ENCODE peak calls at places on chromosome 6, in six cellular contexts. U, R, X, I, C and O are unnamed samples.

GRCh38 chr6:147738516-147739187 is 230.2 kb downstream of the SAMD5 start:
- DNase-seq in R (no peak), U (no peak), X (peak; percentile 23), C (no peak), I (no peak), O (peak; percentile 2)

GRCh38 chr6:118982256-118982911 is 47.4 kb upstream of the MCM9 start:
- DNase-seq in I (no peak), U (no peak), X (no peak), C (no peak), R (no peak), O (no peak)

GRCh38 chr6:151652338-151652737 is 155.1 kb upstream of the ESR1 start:
- DNase-seq in I (no peak), X (no peak), R (no peak), C (peak; percentile 60), U (no peak), O (no peak)

GRCh38 chr6:12973302-12973865 is 256.8 kb downstream of the PHACTR1 start:
- DNase-seq in X (no peak), I (no peak), U (peak; percentile 42), R (no peak), C (no peak), O (no peak)

GRCh38 chr6:30075987-30076311 is 380 bp upstream of the RNF39 start:
- DNase-seq in X (no peak), I (no peak), U (no peak), C (no peak), R (no peak), O (no peak)

GRCh38 chr6:20861479-20861878 is 327.2 kb downstream of the CDKAL1 start:
- DNase-seq in I (no peak), U (no peak), C (no peak), R (no peak), X (no peak), O (no peak)

GRCh38 chr6:36765190-36765941 is 67.7 kb downstream of the RAB44 start:
- DNase-seq in C (no peak), R (no peak), X (no peak), I (no peak), U (no peak), O (no peak)

GRCh38 chr6:34298941-34299340 is 50.1 kb upstream of the SMIM29 start:
- DNase-seq in C (no peak), U (no peak), X (no peak), I (no peak), R (no peak), O (no peak)

GRCh38 chr6:159973406-159973805 is 4.5 kb downstream of the IGF2R start:
- DNase-seq in I (no peak), U (no peak), C (no peak), X (no peak), R (no peak), O (no peak)

GRCh38 chr6:133259561-133259960 is 18.4 kb downstream of the EYA4 start:
- DNase-seq in I (no peak), U (no peak), R (no peak), C (no peak), X (no peak), O (no peak)

GRCh38 chr6:149834513-149835481 is 29.4 kb downstream of the LRP11 start:
- DNase-seq in X (peak; percentile 68), C (peak; percentile 77), I (peak; percentile 54), U (peak; percentile 79), R (peak; percentile 82), O (peak; percentile 64)

GRCh38 chr6:2744206-2744771 is 6.4 kb downstream of the MYLK4 start:
- DNase-seq in C (no peak), X (no peak), U (peak; percentile 64), R (no peak), I (peak; percentile 47), O (no peak)

GRCh38 chr6:14966111-14966901 is 279.6 kb upstream of the JARID2 start:
- DNase-seq in I (no peak), C (no peak), X (no peak), R (no peak), U (peak; percentile 85), O (no peak)

GRCh38 chr6:139964737-139965136 is 590.3 kb upstream of the CITED2 start:
- DNase-seq in X (no peak), C (no peak), U (no peak), R (no peak), I (no peak), O (no peak)

GRCh38 chr6:169666441-169666840 is 35.4 kb downstream of the WDR27 start:
- DNase-seq in R (no peak), U (no peak), I (no peak), X (no peak), C (no peak), O (no peak)

GRCh38 chr6:117536317-117536716 is 53.8 kb downstream of the DCBLD1 start:
- DNase-seq in U (no peak), I (no peak), X (peak; percentile 33), C (no peak), R (no peak), O (no peak)

GRCh38 chr6:5072440-5072839 is 12.7 kb upstream of the PPP1R3G start:
- DNase-seq in R (no peak), I (no peak), C (no peak), U (no peak), X (no peak), O (peak; percentile 48)

GRCh38 chr6:109595998-109596397 is 95.0 kb downstream of the AK9 start:
- DNase-seq in X (peak; percentile 31), I (no peak), R (peak; percentile 3), C (no peak), U (no peak), O (peak; percentile 37)

GRCh38 chr6:107712523-107713213 is 111.4 kb downstream of the SCML4 start:
- DNase-seq in R (peak; percentile 58), C (no peak), U (peak; percentile 84), X (peak; percentile 35), I (no peak), O (peak; percentile 28)

GRCh38 chr6:80454197-80454596 is 347.7 kb downstream of the BCKDHB start:
- DNase-seq in I (no peak), R (no peak), U (peak; percentile 11), X (no peak), C (no peak), O (peak; percentile 35)

GRCh38 chr6:169177516-169178196 is 76.0 kb downstream of the THBS2 start:
- DNase-seq in U (no peak), C (no peak), R (no peak), X (no peak), I (no peak), O (no peak)

GRCh38 chr6:156886409-156886808 is 109.2 kb downstream of the ARID1B start:
- DNase-seq in R (no peak), X (no peak), U (peak; percentile 27), I (peak; percentile 60), C (no peak), O (peak; percentile 85)

GRCh38 chr6:137717074-137718073 is 149.7 kb upstream of the TNFAIP3 start:
- DNase-seq in U (no peak), X (no peak), I (no peak), C (no peak), R (peak; percentile 77), O (peak; percentile 54)

GRCh38 chr6:167227984-167228383 is 63.1 kb upstream of the UNC93A start:
- DNase-seq in I (no peak), C (no peak), R (no peak), X (no peak), U (no peak), O (no peak)

GRCh38 chr6:31652925-31653724 is 664 bp upstream of the BAG6 start:
- DNase-seq in I (peak; percentile 94), C (peak; percentile 93), U (peak; percentile 97), X (peak; percentile 92), R (peak; percentile 89), O (peak; percentile 96)

GRCh38 chr6:158754738-158755137 is 64.4 kb downstream of the EZR start:
- DNase-seq in R (no peak), I (no peak), X (no peak), C (no peak), U (no peak), O (no peak)

GRCh38 chr6:46203388-46203787 is 32.6 kb upstream of the ENPP5 start:
- DNase-seq in I (no peak), R (no peak), U (peak; percentile 50), X (no peak), C (no peak), O (no peak)

GRCh38 chr6:41027799-41028617 is 11.0 kb downstream of the UNC5CL start:
- DNase-seq in C (peak; percentile 79), U (peak; percentile 95), R (peak; percentile 84), I (peak; percentile 81), X (peak; percentile 89), O (peak; percentile 73)